ENCODE peak calls at places on chromosome 18, in ten cellular contexts. C is left kidney; K is NCI-H1092 treated with DMSO at 0.1 percent for 48 hours; V is stimulated activated CD4-positive, alpha-beta T cell treated with anti-CD3 and anti-CD28 coated beads, Interleukin-15, amount 100 ng/mL, for 1 hour; O is T-helper 2 cell; U is NCI-H2171 treated with DMSO at 0.1 percent for 48 hours; A is ACHN; W is DMS153; Z is effector CD4-positive, alpha-beta T cell; Y is NCI-H524 treated with DMSO at 0.1 percent for 48 hours. G is an unnamed sample.

GRCh38 chr18:13629841-13630747 is 96.3 kb downstream of the FAM210A start:
- DNase-seq in K (peak), V (no peak), W (no peak), U (peak), Y (no peak), A (peak), O (no peak), Z (peak), C (peak), G (no peak)

GRCh38 chr18:68956650-68957049 is 158.8 kb downstream of the CCDC102B start:
- DNase-seq in W (no peak), Y (no peak), A (no peak), V (no peak), K (no peak), U (no peak), Z (no peak), O (no peak), C (no peak), G (no peak)

GRCh38 chr18:9637036-9637767 is 22.8 kb upstream of the PPP4R1 start:
- DNase-seq in Z (no peak), K (no peak), O (no peak), W (no peak), A (no peak), U (no peak), V (no peak), Y (no peak), C (no peak), G (no peak)

GRCh38 chr18:22871809-22872525 is 61.2 kb upstream of the RBBP8 start:
- DNase-seq in W (no peak), V (no peak), O (no peak), A (no peak), K (no peak), C (no peak), U (no peak), Z (no peak), Y (no peak), G (no peak)

GRCh38 chr18:59996370-59996966 is 96.7 kb downstream of the PMAIP1 start:
- DNase-seq in A (peak), U (peak), O (no peak), K (peak), V (no peak), Z (no peak), W (peak), Y (no peak), C (peak), G (peak)

GRCh38 chr18:8424481-8424880 is 184.8 kb upstream of the RAB12 start:
- DNase-seq in U (no peak), C (no peak), Z (no peak), K (no peak), V (no peak), W (no peak), Y (no peak), O (no peak), A (no peak), G (no peak)

GRCh38 chr18:13017247-13017875 is 26.2 kb downstream of the CEP192 start:
- DNase-seq in O (no peak), K (no peak), U (no peak), Z (no peak), W (no peak), V (no peak), A (no peak), Y (no peak), C (no peak), G (no peak)

GRCh38 chr18:55100817-55101457 is 141.7 kb upstream of the CCDC68 start:
- DNase-seq in W (no peak), Z (no peak), V (no peak), K (no peak), O (no peak), Y (no peak), U (peak), C (peak), A (peak), G (no peak)

GRCh38 chr18:63309422-63309821 is 10.1 kb downstream of the BCL2 start:
- DNase-seq in V (no peak), Z (peak), Y (no peak), W (no peak), K (no peak), O (no peak), U (no peak), A (no peak), C (no peak), G (no peak)

GRCh38 chr18:78396077-78396476 is 583.5 kb upstream of the SALL3 start:
- DNase-seq in C (no peak), O (no peak), V (no peak), W (no peak), K (no peak), U (no peak), A (no peak), Z (no peak), Y (no peak), G (no peak)

GRCh38 chr18:57209697-57210096 is 62.8 kb downstream of the BOD1L2 start:
- DNase-seq in V (no peak), W (no peak), O (no peak), A (no peak), U (no peak), Y (no peak), K (peak), C (no peak), Z (no peak), G (no peak)

GRCh38 chr18:2554671-2555070 is 16.6 kb downstream of the METTL4 start:
- DNase-seq in C (no peak), K (no peak), U (no peak), V (no peak), W (no peak), O (no peak), A (no peak), Y (no peak), Z (no peak), G (no peak)

GRCh38 chr18:46426311-46427047 is 230.5 kb downstream of the LOXHD1 start:
- DNase-seq in C (no peak), W (no peak), A (no peak), Z (no peak), K (no peak), V (no peak), O (no peak), U (peak), Y (no peak), G (no peak)

GRCh38 chr18:35024965-35025364 is 16.2 kb upstream of the MAPRE2 start:
- DNase-seq in Z (no peak), V (no peak), A (no peak), C (peak), K (no peak), O (no peak), W (no peak), Y (no peak), U (no peak), G (peak)

GRCh38 chr18:57649536-57650495 is 28.2 kb upstream of the NARS1 start:
- DNase-seq in Y (no peak), A (peak), K (no peak), U (no peak), O (no peak), C (no peak), W (no peak), Z (no peak), V (no peak), G (no peak)

GRCh38 chr18:47830772-47831171 is 99.7 kb downstream of the SMAD2 start:
- DNase-seq in V (no peak), Y (no peak), Z (no peak), U (no peak), W (no peak), K (no peak), A (no peak), C (no peak), O (no peak), G (no peak)

GRCh38 chr18:59952283-59953007 is 52.6 kb downstream of the PMAIP1 start:
- DNase-seq in A (no peak), W (no peak), O (no peak), K (peak), U (peak), C (no peak), Z (no peak), Y (no peak), V (no peak), G (no peak)

GRCh38 chr18:10086458-10086857 is 172.6 kb downstream of the VAPA start:
- DNase-seq in C (peak), Z (no peak), V (no peak), Y (no peak), K (no peak), U (no peak), W (no peak), O (no peak), A (no peak), G (no peak)

GRCh38 chr18:45197526-45197970 is 417.7 kb upstream of the SLC14A2 start:
- DNase-seq in Z (no peak), V (no peak), K (no peak), Y (no peak), W (no peak), O (no peak), A (no peak), C (peak), U (no peak), G (no peak)

GRCh38 chr18:35463837-35464236 is 33.9 kb downstream of the INO80C start:
- DNase-seq in A (no peak), Z (no peak), V (no peak), K (no peak), W (no peak), U (no peak), C (no peak), Y (no peak), O (no peak), G (no peak)

GRCh38 chr18:77096936-77097886 is 35.4 kb downstream of the MBP start:
- DNase-seq in V (no peak), U (peak), A (no peak), O (no peak), C (no peak), K (peak), W (no peak), Y (no peak), Z (no peak), G (no peak)

GRCh38 chr18:22563098-22563707 is 145.5 kb upstream of the CTAGE1 start:
- DNase-seq in V (no peak), U (peak), W (peak), Z (no peak), K (peak), O (no peak), Y (peak), A (peak), C (peak), G (no peak)

GRCh38 chr18:50190236-50190635 is 4.7 kb downstream of the MYO5B start:
- DNase-seq in Z (no peak), U (no peak), V (no peak), C (no peak), O (no peak), Y (no peak), K (no peak), A (no peak), W (no peak), G (no peak)

GRCh38 chr18:52451252-52451651 is 111.3 kb downstream of the DCC start:
- DNase-seq in V (no peak), Y (no peak), W (peak), O (no peak), A (no peak), K (no peak), Z (no peak), C (peak), U (no peak), G (no peak)

GRCh38 chr18:9403795-9404564 is 69.4 kb downstream of the TWSG1 start:
- DNase-seq in U (no peak), V (no peak), Z (no peak), W (no peak), A (no peak), C (no peak), O (no peak), K (no peak), Y (no peak), G (no peak)

GRCh38 chr18:32036506-32037210 is 18.0 kb downstream of the RNF125 start:
- DNase-seq in A (no peak), K (no peak), U (no peak), C (no peak), Y (no peak), O (no peak), W (no peak), Z (no peak), V (no peak), G (no peak)

GRCh38 chr18:23433360-23433759 is 19.7 kb upstream of the RIOK3 start:
- DNase-seq in W (no peak), Y (no peak), O (no peak), A (no peak), U (no peak), V (no peak), K (no peak), C (no peak), Z (no peak), G (no peak)

GRCh38 chr18:55515946-55516710 is 71.9 kb downstream of the TCF4 start:
- DNase-seq in C (no peak), V (no peak), W (no peak), U (no peak), A (no peak), Z (no peak), K (no peak), O (no peak), Y (no peak), G (no peak)

GRCh38 chr18:703660-704018 is 8.8 kb downstream of the ENOSF1 start:
- DNase-seq in Z (no peak), C (no peak), O (no peak), U (no peak), A (peak), V (no peak), Y (no peak), W (no peak), K (no peak), G (no peak)